ENCODE peak calls at places on chromosome 3, in ten cellular contexts. H is adrenal gland, M is lung, I is PC-3, A is heart left ventricle, B is psoas muscle, O is MM.1S, K is heart right ventricle, C is neural progenitor cell, Z is uterus. P is an unnamed sample.

GRCh38 chr3:27568393-27568792 is 84.2 kb upstream of the SLC4A7 start:
- DNase-seq in H (peak; percentile 80), M (peak; percentile 36), I (peak; percentile 87), A (peak; percentile 49), B (peak; percentile 40), O (no peak), K (peak; percentile 54), C (no peak), Z (peak; percentile 42), P (no peak)

GRCh38 chr3:152071924-152072323 is 196.8 kb upstream of the MBNL1 start:
- DNase-seq in H (no peak), M (no peak), I (peak; percentile 64), A (no peak), B (no peak), O (peak; percentile 42), K (no peak), C (peak; percentile 25), Z (no peak), P (no peak)

GRCh38 chr3:141385386-141386079 is 17.2 kb downstream of the ZBTB38 start:
- DNase-seq in H (no peak), M (no peak), I (no peak), A (no peak), B (no peak), O (peak; percentile 96), K (no peak), C (no peak), Z (no peak), P (no peak)

GRCh38 chr3:134312072-134312872 is 61.6 kb upstream of the RYK start:
- DNase-seq in H (no peak), M (peak; percentile 86), I (peak; percentile 27), A (no peak), B (peak; percentile 39), O (no peak), K (no peak), C (peak; percentile 56), Z (no peak), P (no peak)

GRCh38 chr3:133717424-133717823 is 28.8 kb upstream of the TF start:
- DNase-seq in H (no peak), M (no peak), I (no peak), A (no peak), B (no peak), O (no peak), K (no peak), C (no peak), Z (no peak), P (no peak)

GRCh38 chr3:74067296-74067695 is 442.6 kb upstream of the PDZRN3 start:
- DNase-seq in H (peak; percentile 84), M (no peak), I (no peak), A (no peak), B (no peak), O (peak; percentile 33), K (no peak), C (peak; percentile 11), Z (no peak), P (peak; percentile 16)

GRCh38 chr3:133023301-133023830 is 14.8 kb upstream of the TMEM108 start:
- DNase-seq in H (no peak), M (no peak), I (no peak), A (no peak), B (no peak), O (no peak), K (no peak), C (no peak), Z (no peak), P (no peak)

GRCh38 chr3:150180349-150180748 is 209.7 kb upstream of the PFN2 start:
- DNase-seq in H (no peak), M (no peak), I (peak; percentile 19), A (no peak), B (no peak), O (no peak), K (no peak), C (no peak), Z (no peak), P (no peak)

GRCh38 chr3:188051801-188052228 is 102.1 kb upstream of the LPP start:
- DNase-seq in H (peak; percentile 91), M (no peak), I (no peak), A (peak; percentile 61), B (peak; percentile 58), O (no peak), K (peak; percentile 44), C (no peak), Z (peak; percentile 82), P (no peak)

GRCh38 chr3:189363856-189364255 is 192.1 kb downstream of the TPRG1 start:
- DNase-seq in H (no peak), M (no peak), I (no peak), A (no peak), B (no peak), O (no peak), K (no peak), C (no peak), Z (no peak), P (no peak)

GRCh38 chr3:16294854-16295253 is 29.8 kb downstream of the OXNAD1 start:
- DNase-seq in H (no peak), M (no peak), I (no peak), A (no peak), B (no peak), O (no peak), K (no peak), C (no peak), Z (no peak), P (no peak)

GRCh38 chr3:157544501-157545139 is 41.4 kb upstream of the VEPH1 start:
- DNase-seq in H (no peak), M (no peak), I (no peak), A (no peak), B (no peak), O (no peak), K (no peak), C (no peak), Z (no peak), P (no peak)

GRCh38 chr3:69240651-69241578 is 118.5 kb upstream of the LMOD3 start:
- DNase-seq in H (no peak), M (peak; percentile 61), I (no peak), A (no peak), B (no peak), O (peak; percentile 90), K (no peak), C (no peak), Z (no peak), P (no peak)

GRCh38 chr3:122366379-122366749 is 16.7 kb downstream of the MIX23 start:
- DNase-seq in H (no peak), M (no peak), I (peak; percentile 90), A (no peak), B (no peak), O (no peak), K (no peak), C (no peak), Z (no peak), P (no peak)

GRCh38 chr3:189848636-189849035 is 217.4 kb downstream of the TP63 start:
- DNase-seq in H (no peak), M (no peak), I (no peak), A (no peak), B (no peak), O (no peak), K (no peak), C (no peak), Z (no peak), P (no peak)

GRCh38 chr3:106208266-106208665 is 339.5 kb upstream of the CBLB start:
- DNase-seq in H (no peak), M (no peak), I (no peak), A (no peak), B (no peak), O (no peak), K (no peak), C (no peak), Z (no peak), P (no peak)

GRCh38 chr3:175325440-175325839 is 466.3 kb downstream of the NAALADL2 start:
- DNase-seq in H (no peak), M (no peak), I (no peak), A (no peak), B (no peak), O (no peak), K (no peak), C (no peak), Z (no peak), P (no peak)

GRCh38 chr3:26245236-26245635 is 377.3 kb upstream of the LRRC3B start:
- DNase-seq in H (no peak), M (no peak), I (no peak), A (no peak), B (no peak), O (no peak), K (no peak), C (no peak), Z (no peak), P (no peak)

GRCh38 chr3:32082727-32083126 is 23.7 kb upstream of the GPD1L start:
- DNase-seq in H (no peak), M (no peak), I (peak; percentile 14), A (no peak), B (no peak), O (no peak), K (no peak), C (no peak), Z (no peak), P (no peak)
- H3K27ac ChIP-seq in H (no peak overlapping the region), M (no peak overlapping the region), I (no peak overlapping the region), A (no peak overlapping the region), B (no peak overlapping the region), O (no peak overlapping the region), K (no peak overlapping the region), C (no peak overlapping the region), Z (peak overlapping the region; percentile 27), P (no peak overlapping the region)

DNA sequence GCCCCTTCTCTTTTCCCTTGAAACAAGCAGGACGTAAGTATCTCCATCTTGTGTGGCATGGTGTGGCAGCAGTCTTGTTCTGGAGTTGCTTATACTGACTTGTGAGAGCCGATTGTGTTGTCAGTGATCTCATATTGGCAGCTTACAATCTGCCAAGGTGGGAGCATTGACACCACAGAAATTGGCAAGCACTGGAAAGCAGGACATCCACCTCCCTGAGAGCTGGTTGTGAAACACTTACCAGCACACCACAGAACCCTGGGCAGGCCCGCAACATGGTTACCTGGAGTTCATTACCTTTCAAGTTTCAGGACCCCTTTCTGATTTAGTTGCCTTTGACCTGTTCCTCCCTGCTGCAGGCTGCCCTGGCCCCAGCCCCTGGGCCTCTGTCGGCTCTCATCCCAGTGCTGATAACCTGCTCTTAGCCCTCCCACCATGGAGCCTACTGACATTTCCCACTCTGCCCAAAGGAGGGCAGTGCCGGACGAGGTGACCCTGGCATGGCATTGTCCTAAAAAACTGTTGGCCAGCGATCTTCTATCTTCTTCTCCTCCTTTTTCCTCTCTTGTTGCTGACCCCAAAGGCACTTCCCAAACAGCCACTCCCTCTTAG is 10.6 kb upstream of the ATP2B2 start:
- DNase-seq in H (no peak), M (no peak), I (peak; percentile 27), A (no peak), B (no peak), O (no peak), K (no peak), C (peak; percentile 52), Z (no peak), P (no peak)
- TF ChIP-seq CTCF in H (no peak), M (no peak), I (peak; percentile 52), A (no peak), B (no peak), O (no peak), K (no peak), C (peak; percentile 50), Z (no peak), P (peak; percentile 54)

GRCh38 chr3:32886911-32887310 is 64.5 kb upstream of the CCR4 start:
- DNase-seq in H (no peak), M (no peak), I (no peak), A (no peak), B (no peak), O (peak; percentile 23), K (no peak), C (no peak), Z (no peak), P (no peak)
- H3K36me3 ChIP-seq in H (no peaks in the 10 kb centered on the region), M (peaks cover 6% of the 10 kb centered on the region), I (no peaks in the 10 kb centered on the region), A (no peaks in the 10 kb centered on the region), B (no peaks in the 10 kb centered on the region), O (no peaks in the 10 kb centered on the region), K (no peaks in the 10 kb centered on the region), C (peaks cover 20% of the 10 kb centered on the region), Z (no peaks in the 10 kb centered on the region), P (no peaks in the 10 kb centered on the region)

GRCh38 chr3:20056727-20057611 is 16.7 kb downstream of the KAT2B start:
- DNase-seq in H (peak; percentile 68), M (no peak), I (peak; percentile 98), A (no peak), B (no peak), O (no peak), K (no peak), C (no peak), Z (no peak), P (no peak)
- H3K27ac ChIP-seq in H (peak overlapping the region; percentile 17), M (peak overlapping the region; percentile 96), I (peak overlapping the region; percentile 87), A (peak overlapping the region; percentile 43), B (peak overlapping the region; percentile 84), O (no peak overlapping the region), K (peak overlapping the region; percentile 76), C (no peak overlapping the region), Z (peak overlapping the region; percentile 66), P (no peak overlapping the region)